ENCODE peak calls at places on chromosomes 11 and 22, in eight cellular contexts. D is lung; O is sigmoid colon; E is SJSA1; M is psoas muscle; P is heart right ventricle; I is CD8-positive, alpha-beta memory T cell; Y is mesenchymal stem cell. W is an unnamed sample. For H3K4me1 and H3K27me3, the result is how much of the 10 kb centered on the place peaks cover.

GRCh38 chr22:50218996-50219727 is 18.4 kb downstream of the SELENOO start:
- DNase-seq in D (peak), Y (peak), I (no peak), E (no peak), O (peak), P (peak), M (peak), W (peak)

GRCh38 chr22:43275545-43275981 is 67.6 kb downstream of the SCUBE1 start:
- DNase-seq in M (no peak), Y (peak), I (no peak), D (no peak), E (peak), P (no peak), O (no peak), W (no peak)

GRCh38 chr22:35726398-35726797 is 8.7 kb downstream of the APOL5 start:
- DNase-seq in Y (no peak), P (no peak), E (no peak), I (no peak), D (no peak), O (no peak), M (no peak), W (no peak)

GRCh38 chr22:17158176-17158567 is 905 bp downstream of the HDHD5 start:
- DNase-seq in E (no peak), P (no peak), I (no peak), O (no peak), D (no peak), M (no peak), Y (no peak), W (no peak)

GRCh38 chr22:27581688-27582087 is 219.9 kb downstream of the MN1 start:
- DNase-seq in O (peak), D (peak), P (peak), E (no peak), Y (no peak), I (no peak), M (peak), W (peak)

GRCh38 chr22:26086359-26086758 is 82.9 kb upstream of the SEZ6L start:
- DNase-seq in D (no peak), M (no peak), I (no peak), Y (no peak), E (no peak), P (no peak), O (no peak), W (no peak)

GRCh38 chr22:39208013-39208680 is 36.6 kb downstream of the PDGFB start:
- DNase-seq in M (no peak), O (peak), P (no peak), I (no peak), E (no peak), Y (no peak), D (no peak), W (no peak)

GRCh38 chr11:130390071-130390758 is 38.2 kb downstream of the ADAMTS8 start:
- DNase-seq in D (no peak), M (no peak), Y (peak), P (no peak), O (no peak), I (no peak), E (peak), W (no peak)

GRCh38 chr22:49715450-49715849 is 112.2 kb downstream of the BRD1 start:
- DNase-seq in Y (no peak), I (no peak), E (no peak), D (no peak), P (no peak), O (no peak), M (no peak), W (no peak)

GRCh38 chr11:47847892-47848635 is at the start of gene NUP160:
- DNase-seq in I (peak), P (peak), D (peak), Y (peak), M (peak), E (peak), O (peak), W (peak)

GRCh38 chr11:22670803-22671202 is 4.4 kb downstream of the GAS2 start:
- DNase-seq in O (no peak), P (no peak), Y (peak), I (peak), M (no peak), D (no peak), E (peak), W (no peak)

GRCh38 chr11:111739299-111739698 is 26.9 kb downstream of the PPP2R1B start:
- DNase-seq in Y (no peak), P (no peak), D (no peak), O (no peak), E (no peak), M (no peak), I (no peak), W (no peak)
- H3K4me1 ChIP-seq in Y (under half), P (under half), D (under half), O (under half), E (under half), M (under half), I (under half), W (under half)

GRCh38 chr22:48545976-48546375 is 1281.7 kb downstream of the BRD1 start:
- DNase-seq in Y (no peak), E (no peak), M (no peak), O (no peak), D (no peak), P (no peak), I (no peak), W (no peak)

GRCh38 chr22:48547971-48548370 is 1279.7 kb downstream of the BRD1 start:
- DNase-seq in M (no peak), I (no peak), E (no peak), O (no peak), Y (no peak), P (no peak), D (no peak), W (no peak)

GRCh38 chr22:48546653-48547424 is 1280.8 kb downstream of the BRD1 start:
- DNase-seq in O (no peak), E (no peak), D (no peak), M (no peak), P (no peak), Y (no peak), I (no peak), W (no peak)

GRCh38 chr22:48551061-48551460 is 1276.6 kb downstream of the BRD1 start:
- DNase-seq in P (no peak), M (no peak), D (no peak), I (no peak), Y (no peak), O (no peak), E (no peak), W (peak)

DNA sequence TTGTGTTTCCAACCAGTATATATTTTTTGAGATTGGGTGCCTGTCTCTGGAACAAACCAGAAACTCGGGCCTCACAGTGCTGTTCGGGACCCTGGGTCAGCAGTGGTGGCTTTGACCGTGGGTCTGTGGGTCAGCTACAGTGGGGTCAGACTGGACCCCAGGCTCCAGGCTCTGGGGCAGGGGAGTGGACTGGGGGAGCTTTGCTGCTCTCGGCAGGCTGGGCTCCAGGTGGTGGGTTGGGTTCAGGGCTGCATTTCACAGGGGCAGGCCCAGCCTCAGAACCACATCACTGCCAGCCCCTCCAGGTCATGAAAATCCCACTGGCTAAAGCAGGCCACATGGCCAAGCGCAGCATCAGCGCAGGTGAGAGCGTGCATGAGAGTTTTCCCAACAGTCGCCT is 1279.3 kb downstream of the BRD1 start:
- DNase-seq in O (no peak), M (no peak), E (no peak), Y (no peak), P (no peak), D (no peak), I (no peak), W (no peak)
- H3K27me3 ChIP-seq in O (under half), M (under half), E (under half), Y (under half), P (under half), D (under half), I (under half), W (under half)

GRCh38 chr11:2388431-2389024 is 11.4 kb downstream of the CD81 start:
- DNase-seq in E (no peak), I (no peak), M (no peak), Y (no peak), P (no peak), D (no peak), O (no peak), W (no peak)
- H3K4me1 ChIP-seq in E (under half), I (half or more), M (under half), Y (half or more), P (half or more), D (under half), O (half or more), W (half or more)

DNA sequence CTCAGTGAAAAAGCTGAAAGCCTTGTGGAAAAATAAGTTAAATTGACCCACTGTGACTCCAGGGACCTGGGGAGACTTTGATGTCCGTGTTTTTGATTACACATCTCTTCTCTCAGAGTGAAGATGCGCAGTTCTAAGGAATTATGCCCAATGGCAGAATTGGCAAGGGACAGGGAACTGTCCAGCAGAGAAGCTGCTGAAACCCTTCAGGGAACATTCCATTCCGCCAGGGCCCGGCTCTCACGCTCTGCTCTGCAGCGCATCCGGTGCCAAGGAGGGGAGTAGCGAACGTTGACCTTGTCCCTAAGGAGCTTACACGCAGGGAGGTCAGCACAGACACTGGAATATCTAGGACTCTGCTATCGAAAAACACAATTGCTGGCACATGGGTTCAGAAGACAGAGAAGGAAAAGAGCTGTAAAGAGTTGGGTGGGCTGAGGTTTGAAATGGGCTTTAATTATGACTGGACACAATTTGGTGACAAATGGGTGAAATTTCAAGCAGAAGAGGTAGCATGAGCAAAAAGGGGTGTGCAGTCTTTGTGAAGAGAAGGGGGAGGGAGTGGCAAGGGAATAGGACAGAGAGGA is 64.5 kb upstream of the B3GAT1 start:
- DNase-seq in D (no peak), O (no peak), P (no peak), M (no peak), Y (no peak), E (no peak), I (no peak), W (no peak)
- H3K27me3 ChIP-seq in D (under half), O (half or more), P (under half), M (under half), Y (under half), E (under half), I (under half), W (half or more)

DNA sequence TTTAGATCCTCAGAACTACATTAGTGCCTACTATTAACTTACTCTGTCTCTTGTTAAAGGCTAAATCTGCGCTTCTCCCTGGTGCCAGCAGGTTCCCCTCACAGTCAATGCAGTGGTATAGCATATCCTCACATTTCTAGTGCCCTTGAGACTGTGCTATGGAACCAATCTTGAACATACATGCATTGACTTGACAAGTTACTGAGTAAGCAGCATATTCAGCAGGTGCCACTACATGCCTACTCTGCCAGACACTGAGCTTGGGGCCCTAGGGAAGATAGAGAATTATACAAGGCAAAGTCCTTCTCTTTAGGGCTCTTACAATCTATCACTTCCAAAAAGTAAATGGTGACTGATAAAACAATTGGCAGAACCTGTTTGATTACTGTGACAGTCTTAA is 3.2 kb downstream of the FUT4 start:
- DNase-seq in I (no peak), O (no peak), Y (no peak), D (no peak), M (no peak), P (no peak), E (no peak), W (no peak)
- H3K4me1 ChIP-seq in I (under half), O (half or more), Y (under half), D (under half), M (under half), P (half or more), E (under half), W (under half)

DNA sequence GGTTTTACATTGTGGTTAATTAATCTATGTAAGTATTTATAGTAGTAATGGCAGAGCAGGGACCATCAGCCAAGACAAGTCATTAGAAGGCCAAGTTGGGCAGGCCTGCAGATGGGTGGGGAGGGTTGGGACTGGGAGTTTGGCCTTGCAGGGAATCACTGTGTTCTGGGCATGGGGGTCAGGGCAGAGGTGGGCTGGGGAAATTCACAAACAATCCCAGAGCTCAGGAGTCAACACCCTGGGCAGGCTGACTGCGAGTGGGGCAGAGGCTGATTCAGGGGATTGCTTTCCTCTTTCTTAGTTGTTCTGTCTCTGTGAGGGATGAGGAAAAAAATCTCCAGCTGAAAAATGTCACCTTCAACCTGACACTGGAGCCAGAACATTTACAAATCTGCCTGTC is 322.5 kb downstream of the NTM start:
- DNase-seq in M (no peak), O (no peak), E (no peak), P (no peak), D (peak), Y (no peak), I (no peak), W (no peak)
- H3K27me3 ChIP-seq in M (under half), O (under half), E (under half), P (under half), D (under half), Y (under half), I (under half), W (under half)

DNA sequence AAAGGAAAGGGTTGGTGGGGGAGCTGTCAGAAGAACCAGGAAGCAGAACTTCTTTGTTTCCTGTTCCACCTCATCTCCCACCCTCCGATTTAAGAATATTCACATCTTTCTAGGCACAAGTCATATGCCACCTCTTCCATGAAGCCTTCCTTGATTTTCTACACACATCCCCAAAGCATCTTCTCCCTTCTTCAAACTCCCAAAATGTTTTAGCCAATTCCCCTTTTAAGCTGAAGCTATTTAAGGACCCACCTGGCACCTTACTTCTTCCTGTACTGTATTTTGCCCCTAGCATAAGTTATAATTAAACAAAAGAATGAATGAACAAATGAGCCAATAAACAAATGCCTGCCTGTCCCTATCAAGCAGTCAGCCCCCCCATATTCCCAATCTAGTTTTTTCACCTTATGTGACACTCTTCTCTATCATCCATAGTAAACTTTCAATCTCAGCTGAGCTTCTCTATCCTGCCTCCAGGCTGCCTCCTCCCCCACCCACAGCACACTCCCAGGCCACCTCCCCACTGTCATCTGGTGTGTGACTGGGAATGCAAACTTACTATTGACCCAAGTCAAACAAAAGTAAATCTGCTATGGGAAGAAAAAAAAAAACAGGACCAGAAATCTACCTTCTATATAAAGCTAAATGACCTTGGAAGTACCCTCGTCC is 3.9 kb downstream of the TNKS1BP1 start:
- DNase-seq in Y (no peak), D (no peak), P (no peak), E (no peak), O (no peak), M (peak), I (no peak), W (peak)
- H3K4me1 ChIP-seq in Y (under half), D (under half), P (half or more), E (under half), O (half or more), M (half or more), I (under half), W (half or more)

GRCh38 chr11:79439893-79440450 is 858 bp downstream of the TENM4 start:
- DNase-seq in Y (no peak), D (no peak), M (peak), P (peak), O (peak), I (no peak), E (no peak), W (peak)

GRCh38 chr11:79438631-79439429 is 2.0 kb downstream of the TENM4 start:
- DNase-seq in D (no peak), E (no peak), P (peak), M (peak), I (no peak), Y (peak), O (peak), W (peak)

GRCh38 chr11:79439430-79439892 is 1.4 kb downstream of the TENM4 start:
- DNase-seq in P (no peak), M (no peak), D (no peak), O (no peak), E (no peak), I (no peak), Y (peak), W (no peak)

GRCh38 chr11:79441159-79441875 is 487 bp upstream of the TENM4 start:
- DNase-seq in O (no peak), P (peak), M (no peak), D (no peak), E (no peak), I (no peak), Y (peak), W (no peak)

DNA sequence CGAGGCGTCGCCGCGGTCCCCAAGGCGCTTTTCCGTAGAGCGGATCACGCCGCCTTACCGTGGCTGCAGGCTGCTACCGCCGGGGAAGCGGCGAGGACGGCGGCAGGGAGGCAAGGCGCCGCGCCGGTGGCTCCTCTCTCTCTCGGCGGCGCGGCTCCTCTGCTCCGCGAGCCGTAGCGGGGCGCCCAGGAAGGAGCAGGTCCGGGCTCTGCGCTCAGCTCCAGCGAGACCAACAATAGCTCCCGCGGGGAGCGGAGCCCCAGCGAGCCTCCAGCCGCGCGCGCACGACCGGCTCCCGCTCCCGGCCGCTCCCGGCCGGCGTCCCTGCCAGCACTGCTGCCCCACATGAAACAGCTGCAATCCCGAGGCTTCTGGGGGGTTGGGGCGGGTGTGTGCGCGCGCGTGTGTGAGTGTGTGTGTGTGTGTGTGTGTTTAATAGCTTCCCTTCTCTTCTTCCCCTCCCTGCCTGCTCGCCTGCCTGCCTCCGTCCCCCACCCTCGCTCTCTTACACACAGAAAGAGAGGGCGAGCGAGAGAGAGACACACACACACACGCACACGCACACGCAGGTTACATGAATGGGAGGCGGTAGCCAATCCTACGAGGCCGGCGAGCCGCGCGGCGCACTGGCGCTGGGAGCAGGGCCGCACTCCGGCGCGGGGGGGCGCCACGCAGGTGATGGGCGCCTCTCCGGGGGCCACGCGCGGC is at the start of gene TENM4:
- DNase-seq in I (no peak), M (peak), O (peak), D (no peak), E (no peak), Y (peak), P (peak), W (peak)
- H3K27me3 ChIP-seq in I (under half), M (under half), O (half or more), D (under half), E (under half), Y (under half), P (under half), W (half or more)

W was measured in heart left ventricle.